ENCODE peak calls at places on chromosomes 13 and 19, in eight cellular contexts. Y, C, U, W, F, B, E and R are unnamed samples.

GRCh38 chr19:18211683-18212082 is 7.8 kb upstream of the RAB3A start:
- DNase-seq in E (no peak), C (no peak), U (no peak), W (no peak), F (no peak), Y (no peak), B (no peak), R (no peak)

GRCh38 chr13:104086205-104086604 is 1020.0 kb upstream of the SLC10A2 start:
- DNase-seq in B (no peak), U (no peak), F (no peak), W (no peak), E (no peak), Y (no peak), C (no peak), R (no peak)

GRCh38 chr13:40026741-40027140 is 371.3 kb downstream of the COG6 start:
- DNase-seq in F (no peak), B (no peak), C (no peak), W (no peak), U (no peak), Y (no peak), E (no peak), R (no peak)

GRCh38 chr19:36215276-36216171 is 618 bp downstream of the ZNF146 start:
- DNase-seq in E (peak; percentile 11), Y (peak; percentile 22), B (peak; percentile 48), F (no peak), W (no peak), U (no peak), C (no peak), R (no peak)

GRCh38 chr13:44719857-44720671 is 143.9 kb upstream of the TSC22D1 start:
- DNase-seq in Y (no peak), W (no peak), C (no peak), E (no peak), F (no peak), B (no peak), U (no peak), R (peak; percentile 85)

GRCh38 chr13:95784891-95785290 is 108.0 kb downstream of the DNAJC3 start:
- DNase-seq in C (no peak), W (no peak), B (no peak), E (no peak), Y (no peak), U (no peak), F (no peak), R (peak; percentile 1)

GRCh38 chr13:71797487-71797886 is 69.5 kb downstream of the DACH1 start:
- DNase-seq in E (peak; percentile 13), C (no peak), U (no peak), B (no peak), F (no peak), W (no peak), Y (no peak), R (no peak)

GRCh38 chr19:8615813-8616596 is 5.5 kb upstream of the ADAMTS10 start:
- DNase-seq in E (peak; percentile 78), C (no peak), W (no peak), Y (peak; percentile 84), B (peak; percentile 43), U (no peak), F (peak; percentile 46), R (peak; percentile 13)

GRCh38 chr19:53812335-53812734 is 11.8 kb downstream of the NLRP12 start:
- DNase-seq in U (no peak), F (no peak), B (peak; percentile 8), W (no peak), E (no peak), C (no peak), Y (no peak), R (no peak)

GRCh38 chr13:73081256-73081915 is 22.6 kb downstream of the KLF5 start:
- DNase-seq in B (no peak), Y (no peak), E (no peak), U (no peak), F (no peak), W (no peak), C (no peak), R (no peak)

GRCh38 chr19:50639121-50640112 is at the start of gene SYT3:
- DNase-seq in E (peak; percentile 79), W (peak; percentile 83), F (peak; percentile 38), U (no peak), B (no peak), C (no peak), Y (peak; percentile 87), R (no peak)

GRCh38 chr13:46804391-46804815 is 7.4 kb upstream of the ESD start:
- DNase-seq in Y (no peak), U (peak; percentile 57), C (no peak), W (no peak), B (no peak), F (no peak), E (no peak), R (peak; percentile 95)

GRCh38 chr19:21202865-21203494 is 61.1 kb downstream of the ZNF431 start:
- DNase-seq in U (no peak), C (no peak), B (peak; percentile 68), F (no peak), Y (no peak), W (no peak), E (peak; percentile 3), R (peak; percentile 15)

GRCh38 chr19:11363881-11364280 is 8.6 kb downstream of the PLPPR2 start:
- DNase-seq in Y (no peak), W (no peak), U (no peak), F (no peak), C (no peak), E (no peak), B (no peak), R (no peak)

GRCh38 chr19:8261881-8262280 is 46.3 kb downstream of the CD320 start:
- DNase-seq in C (no peak), U (no peak), F (no peak), Y (no peak), W (peak; percentile 77), B (no peak), E (no peak), R (no peak)

GRCh38 chr13:113802090-113802531 is 43.1 kb downstream of the TMEM255B start:
- DNase-seq in W (peak; percentile 89), U (peak; percentile 57), F (no peak), B (no peak), C (no peak), E (peak; percentile 75), Y (peak; percentile 63), R (peak; percentile 74)
- TF ChIP-seq CTCF in W (no peak), U (no peak), F (no peak), B (no peak), C (peak; percentile 17), E (no peak), Y (no peak), R (peak; percentile 34)

GRCh38 chr19:35069706-35070105 is 28.2 kb downstream of the HPN start:
- DNase-seq in U (no peak), C (no peak), F (no peak), W (no peak), Y (no peak), E (no peak), B (no peak), R (no peak)
- TF ChIP-seq CTCF in U (no peak), C (no peak), F (no peak), W (no peak), Y (no peak), E (no peak), B (no peak), R (no peak)

GRCh38 chr19:46080561-46080960 is 39.8 kb upstream of the IGFL4 start:
- DNase-seq in W (no peak), Y (no peak), E (no peak), F (no peak), U (no peak), B (no peak), C (peak; percentile 88), R (peak; percentile 82)

GRCh38 chr19:46085888-46086287 is 38.6 kb downstream of the IGFL3 start:
- DNase-seq in F (no peak), U (no peak), C (no peak), Y (no peak), B (no peak), W (no peak), E (no peak), R (no peak)

GRCh38 chr19:46077815-46078167 is 37.0 kb upstream of the IGFL4 start:
- DNase-seq in Y (no peak), B (no peak), W (no peak), C (no peak), U (no peak), F (no peak), E (no peak), R (no peak)

GRCh38 chr19:46082728-46083050 is 41.8 kb downstream of the IGFL3 start:
- DNase-seq in U (no peak), E (no peak), F (no peak), Y (no peak), W (no peak), C (no peak), B (no peak), R (peak; percentile 9)

DNA sequence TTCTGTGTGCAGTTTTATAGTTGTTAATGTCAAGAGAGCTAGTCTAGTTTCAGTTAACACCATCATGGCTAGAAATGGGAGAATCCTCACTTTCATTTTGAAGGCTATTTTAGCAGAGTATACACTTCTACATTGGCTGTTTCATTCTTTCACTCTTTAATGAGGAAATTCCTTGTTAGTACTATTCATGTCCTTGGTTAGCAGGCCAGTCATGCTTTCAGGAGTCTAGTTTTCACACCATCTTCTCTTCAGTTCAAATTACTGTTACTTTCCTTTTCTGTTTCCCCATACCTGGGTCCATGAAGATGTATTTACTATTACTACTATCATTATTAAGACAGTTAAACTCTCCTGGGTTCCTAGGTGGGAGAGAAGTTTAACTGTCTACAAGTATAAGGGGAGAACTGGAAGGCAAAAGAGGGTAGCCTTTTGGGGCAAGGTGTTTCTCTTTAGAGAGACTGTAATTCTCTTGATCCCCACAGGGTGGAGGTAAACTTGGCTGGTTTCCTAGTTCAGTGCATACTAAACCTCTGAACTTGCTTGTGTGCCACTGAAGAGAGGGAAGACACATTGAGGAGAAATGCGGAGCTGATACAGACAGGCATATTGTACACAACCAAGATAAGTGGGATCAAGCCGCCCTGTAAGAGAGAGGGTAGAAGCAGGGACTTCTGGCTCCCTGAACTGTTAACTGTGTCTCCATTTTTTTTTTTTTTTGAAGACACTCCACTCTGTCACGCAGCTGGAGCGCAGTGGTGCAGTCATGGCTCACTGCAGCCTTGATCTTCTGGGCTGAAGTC is 41.3 kb upstream of the IGFL4 start:
- DNase-seq in C (no peak), U (no peak), W (no peak), F (peak; percentile 18), Y (no peak), B (peak; percentile 48), E (peak; percentile 13), R (peak; percentile 72)
- TF ChIP-seq CTCF in C (peak; percentile 70), U (peak; percentile 60), W (peak; percentile 71), F (peak; percentile 71), Y (peak; percentile 66), B (peak; percentile 78), E (peak; percentile 64), R (peak; percentile 90)

GRCh38 chr19:4581381-4582111 is 22.1 kb upstream of the SEMA6B start:
- DNase-seq in F (no peak), B (peak; percentile 38), C (no peak), W (peak; percentile 74), Y (peak; percentile 76), E (peak; percentile 76), U (no peak), R (no peak)

GRCh38 chr19:4583961-4584669 is 24.6 kb upstream of the SEMA6B start:
- DNase-seq in W (peak; percentile 70), E (peak; percentile 82), B (peak; percentile 32), F (no peak), U (no peak), Y (peak; percentile 84), C (no peak), R (no peak)

GRCh38 chr19:4582112-4582553 is 22.6 kb upstream of the SEMA6B start:
- DNase-seq in W (no peak), U (no peak), Y (no peak), F (no peak), E (no peak), C (no peak), B (no peak), R (no peak)

GRCh38 chr19:4584670-4585460 is 25.4 kb upstream of the SEMA6B start:
- DNase-seq in B (no peak), Y (peak; percentile 90), C (no peak), W (peak; percentile 81), E (peak; percentile 54), F (no peak), U (no peak), R (no peak)

GRCh38 chr19:4582980-4583842 is 23.7 kb upstream of the SEMA6B start:
- DNase-seq in Y (no peak), W (no peak), C (no peak), E (no peak), B (no peak), F (no peak), U (no peak), R (no peak)
- TF ChIP-seq CTCF in Y (no peak), W (no peak), C (no peak), E (no peak), B (no peak), F (no peak), U (no peak), R (no peak)